ENCODE peak calls at places on chromosome 20, in ten cellular contexts. G, O, S, R, W, B, V, X, U and A are unnamed samples.

GRCh38 chr20:41170386-41171105 is 33.2 kb downstream of the PLCG1 start:
- DNase-seq in G (peak; percentile 32), O (no peak), S (no peak), R (no peak), W (peak; percentile 7), B (no peak), V (peak; percentile 1), X (no peak), U (no peak), A (no peak)

GRCh38 chr20:5569021-5569420 is 181.2 kb upstream of the SHLD1 start:
- DNase-seq in G (no peak), O (no peak), S (no peak), R (peak; percentile 72), W (no peak), B (peak; percentile 45), V (peak; percentile 22), X (no peak), U (peak; percentile 58), A (no peak)

GRCh38 chr20:38187512-38187911 is 22.4 kb upstream of the TGM2 start:
- DNase-seq in G (peak; percentile 76), O (no peak), S (no peak), R (no peak), W (no peak), B (no peak), V (no peak), X (no peak), U (peak; percentile 56), A (no peak)

GRCh38 chr20:41340327-41341055 is at the start of gene LPIN3:
- DNase-seq in G (peak; percentile 94), O (peak; percentile 89), S (peak; percentile 66), R (peak; percentile 32), W (peak; percentile 95), B (peak; percentile 21), V (peak; percentile 90), X (no peak), U (peak; percentile 84), A (peak; percentile 90)

GRCh38 chr20:54933212-54933904 is 458.0 kb downstream of the DOK5 start:
- DNase-seq in G (no peak), O (no peak), S (no peak), R (no peak), W (no peak), B (no peak), V (no peak), X (no peak), U (no peak), A (no peak)

GRCh38 chr20:3323398-3323797 is 84.1 kb downstream of the DNAAF9 start:
- DNase-seq in G (no peak), O (no peak), S (no peak), R (no peak), W (no peak), B (no peak), V (no peak), X (no peak), U (no peak), A (no peak)

GRCh38 chr20:50172347-50173013 is 18.1 kb upstream of the CEBPB start:
- DNase-seq in G (peak; percentile 92), O (peak; percentile 90), S (peak; percentile 81), R (no peak), W (peak; percentile 81), B (no peak), V (peak; percentile 92), X (no peak), U (peak; percentile 93), A (peak; percentile 85)

GRCh38 chr20:1891263-1892121 is 3.7 kb upstream of the SIRPA start:
- DNase-seq in G (no peak), O (no peak), S (no peak), R (no peak), W (no peak), B (no peak), V (no peak), X (no peak), U (no peak), A (no peak)

GRCh38 chr20:57672164-57672563 is 37.7 kb downstream of the PMEPA1 start:
- DNase-seq in G (peak; percentile 85), O (no peak), S (no peak), R (no peak), W (no peak), B (no peak), V (peak; percentile 63), X (no peak), U (no peak), A (peak; percentile 57)

GRCh38 chr20:16573011-16573965 is at the start of gene KIF16B:
- DNase-seq in G (peak; percentile 97), O (peak; percentile 94), S (peak; percentile 71), R (peak; percentile 89), W (peak; percentile 92), B (no peak), V (peak; percentile 93), X (no peak), U (peak; percentile 88), A (peak; percentile 92)

GRCh38 chr20:15814360-15814759 is 758.9 kb downstream of the KIF16B start:
- DNase-seq in G (no peak), O (no peak), S (no peak), R (no peak), W (no peak), B (no peak), V (no peak), X (no peak), U (no peak), A (no peak)

GRCh38 chr20:23296841-23297701 is 53.5 kb upstream of the NXT1 start:
- DNase-seq in G (no peak), O (no peak), S (no peak), R (no peak), W (no peak), B (no peak), V (no peak), X (no peak), U (peak; percentile 69), A (no peak)

GRCh38 chr20:38242848-38243449 is 17.6 kb downstream of the KIAA1755 start:
- DNase-seq in G (no peak), O (no peak), S (peak; percentile 41), R (peak; percentile 23), W (no peak), B (peak; percentile 42), V (no peak), X (no peak), U (no peak), A (no peak)

GRCh38 chr20:48525400-48525799 is 302.4 kb downstream of the PREX1 start:
- DNase-seq in G (no peak), O (no peak), S (no peak), R (no peak), W (no peak), B (no peak), V (no peak), X (no peak), U (no peak), A (no peak)

GRCh38 chr20:64156136-64156885 is 7.9 kb upstream of the MYT1 start:
- DNase-seq in G (no peak), O (no peak), S (no peak), R (no peak), W (no peak), B (no peak), V (no peak), X (no peak), U (no peak), A (no peak)

DNA sequence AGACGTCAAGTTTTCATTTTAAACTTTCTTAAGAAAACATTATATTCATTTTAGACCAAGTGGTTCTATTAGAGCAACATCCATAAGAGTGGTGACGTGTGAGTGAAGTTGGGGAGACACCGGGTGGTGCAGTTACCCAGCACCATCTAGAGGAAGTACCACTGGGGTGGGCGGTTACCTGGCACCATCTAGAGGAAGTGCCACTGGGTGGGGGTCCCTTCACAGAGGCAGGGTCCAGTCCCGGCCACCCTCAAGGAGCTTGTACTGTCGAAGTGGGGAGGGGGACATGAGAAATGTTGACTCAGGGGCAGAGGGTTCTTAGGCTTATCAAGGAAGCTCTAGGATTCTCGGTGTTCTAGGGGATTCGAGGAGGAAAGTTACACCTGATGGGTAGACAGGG is 26.2 kb downstream of the PHACTR3 start:
- DNase-seq in G (no peak), O (no peak), S (no peak), R (no peak), W (no peak), B (no peak), V (no peak), X (no peak), U (no peak), A (no peak)
- H3K9me3 ChIP-seq in G (no peaks in the 10 kb centered on the region), O (no peaks in the 10 kb centered on the region), S (peaks cover 28% of the 10 kb centered on the region), R (no peaks in the 10 kb centered on the region), W (no peaks in the 10 kb centered on the region), B (no peaks in the 10 kb centered on the region), V (no peaks in the 10 kb centered on the region), X (peaks cover 30% of the 10 kb centered on the region), U (no peaks in the 10 kb centered on the region), A (peaks cover 10% of the 10 kb centered on the region)

GRCh38 chr20:20136313-20136712 is 84.0 kb downstream of the CFAP61 start:
- DNase-seq in G (no peak), O (no peak), S (no peak), R (no peak), W (no peak), B (no peak), V (no peak), X (no peak), U (no peak), A (no peak)
- H3K9me3 ChIP-seq in G (peaks cover 3% of the 10 kb centered on the region), O (no peaks in the 10 kb centered on the region), S (no peaks in the 10 kb centered on the region), R (no peaks in the 10 kb centered on the region), W (no peaks in the 10 kb centered on the region), B (no peaks in the 10 kb centered on the region), V (peaks cover 22% of the 10 kb centered on the region), X (no peaks in the 10 kb centered on the region), U (peaks cover 18% of the 10 kb centered on the region), A (no peaks in the 10 kb centered on the region)

DNA sequence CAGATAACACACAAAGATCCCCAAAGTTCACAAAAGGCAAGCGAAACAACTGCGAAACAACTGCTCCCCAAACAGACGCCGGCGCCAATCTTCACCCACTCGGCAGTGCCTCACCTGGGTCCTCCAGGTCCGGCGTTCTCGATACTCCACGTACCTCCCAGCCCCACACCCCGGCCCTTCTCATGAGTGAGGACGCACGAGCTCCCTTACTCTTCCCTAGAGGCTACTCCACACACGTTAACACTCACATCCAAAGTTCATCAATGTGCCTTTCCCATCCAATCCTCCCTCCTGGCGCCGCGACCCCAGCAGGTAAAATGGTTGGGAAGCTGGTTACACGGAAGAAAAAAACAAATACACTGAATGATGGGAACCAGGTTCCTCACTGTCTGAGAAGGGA is 77.0 kb downstream of the TAF4 start:
- DNase-seq in G (no peak), O (no peak), S (no peak), R (no peak), W (no peak), B (no peak), V (no peak), X (no peak), U (no peak), A (no peak)
- H3K9me3 ChIP-seq in G (peaks cover 3% of the 10 kb centered on the region), O (no peaks in the 10 kb centered on the region), S (no peaks in the 10 kb centered on the region), R (no peaks in the 10 kb centered on the region), W (no peaks in the 10 kb centered on the region), B (peaks cover 17% of the 10 kb centered on the region), V (peaks cover 11% of the 10 kb centered on the region), X (peaks cover 28% of the 10 kb centered on the region), U (peaks cover 27% of the 10 kb centered on the region), A (peaks cover 13% of the 10 kb centered on the region)

DNA sequence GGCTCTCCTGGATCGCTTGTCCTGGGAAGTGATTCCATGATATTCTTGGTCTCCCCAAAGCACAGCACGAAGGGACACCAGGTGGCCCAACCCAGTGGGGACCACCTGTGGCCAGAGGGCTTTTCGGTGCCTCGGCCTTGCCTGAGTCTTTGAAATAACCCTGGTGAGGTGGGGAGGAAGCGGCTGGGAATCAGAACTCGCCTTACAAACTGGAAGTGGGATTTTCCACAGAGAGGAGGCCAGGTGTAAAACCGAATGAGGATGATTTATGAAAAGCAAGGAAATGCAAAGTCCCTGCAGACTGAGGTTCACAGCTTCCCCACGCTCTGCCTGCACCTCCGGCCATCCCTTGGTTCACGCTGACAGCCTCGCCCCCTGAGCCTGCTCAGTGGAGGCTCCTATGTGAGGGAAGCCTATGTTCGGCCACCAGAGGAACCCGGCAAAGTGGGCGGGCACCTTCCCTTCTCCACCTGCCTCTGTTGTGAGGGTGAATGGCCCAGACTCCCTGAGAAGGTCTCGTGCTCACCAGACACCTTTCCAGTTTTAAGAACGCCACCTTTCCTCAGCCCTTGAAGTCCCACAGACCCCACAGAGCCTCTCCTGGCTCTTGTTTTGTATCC is 133.8 kb upstream of the CST7 start:
- DNase-seq in G (peak; percentile 59), O (no peak), S (no peak), R (no peak), W (no peak), B (no peak), V (no peak), X (no peak), U (no peak), A (no peak)
- H3K9me3 ChIP-seq in G (no peaks in the 10 kb centered on the region), O (no peaks in the 10 kb centered on the region), S (no peaks in the 10 kb centered on the region), R (no peaks in the 10 kb centered on the region), W (no peaks in the 10 kb centered on the region), B (no peaks in the 10 kb centered on the region), V (no peaks in the 10 kb centered on the region), X (peaks cover 4% of the 10 kb centered on the region), U (peaks cover 3% of the 10 kb centered on the region), A (no peaks in the 10 kb centered on the region)